ENCODE peak calls at places on chromosomes 12 and 14, in seven cellular contexts. R, T, K, A, J, S and M are unnamed samples.

GRCh38 chr12:25394025-25394424 is 143.3 kb upstream of the KRAS start:
- DNase-seq in A (no peak), K (no peak), R (no peak), J (no peak), T (no peak), S (no peak), M (no peak)

GRCh38 chr14:56073783-56074182 is 44.4 kb upstream of the PELI2 start:
- DNase-seq in T (no peak), A (no peak), J (no peak), S (no peak), K (no peak), R (no peak), M (no peak)

GRCh38 chr12:132723015-132723763 is 12.5 kb downstream of the PGAM5 start:
- DNase-seq in T (peak), K (peak), R (no peak), J (no peak), S (no peak), A (peak), M (no peak)

GRCh38 chr12:76945867-76946266 is 67.0 kb upstream of the CSRP2 start:
- DNase-seq in T (no peak), A (peak), S (no peak), R (no peak), K (peak), J (no peak), M (peak)

GRCh38 chr14:31449971-31450610 is 7.2 kb downstream of the DTD2 start:
- DNase-seq in T (no peak), S (no peak), R (no peak), A (peak), J (no peak), K (peak), M (peak)

GRCh38 chr12:14367097-14367661 is 1.7 kb downstream of the ATF7IP start:
- DNase-seq in J (no peak), A (peak), T (no peak), S (no peak), K (peak), R (no peak), M (peak)

GRCh38 chr14:75294649-75295033 is 16.0 kb downstream of the FOS start:
- DNase-seq in T (no peak), S (no peak), R (no peak), J (no peak), K (no peak), A (no peak), M (no peak)

GRCh38 chr12:111444314-111444705 is 38.6 kb downstream of the SH2B3 start:
- DNase-seq in K (peak), J (no peak), A (no peak), R (no peak), S (no peak), T (no peak), M (no peak)

GRCh38 chr12:52401526-52401925 is 4.6 kb downstream of the KRT82 start:
- DNase-seq in S (no peak), R (no peak), A (no peak), K (no peak), T (peak), J (no peak), M (peak)

GRCh38 chr12:6963016-6963731 is 7.3 kb downstream of the PHB2 start:
- DNase-seq in R (peak), K (no peak), S (no peak), T (peak), J (peak), A (no peak), M (peak)

GRCh38 chr12:51814311-51815088 is 34.0 kb downstream of the FIGNL2 start:
- DNase-seq in J (peak), K (peak), T (peak), R (peak), A (peak), S (peak), M (peak)

DNA sequence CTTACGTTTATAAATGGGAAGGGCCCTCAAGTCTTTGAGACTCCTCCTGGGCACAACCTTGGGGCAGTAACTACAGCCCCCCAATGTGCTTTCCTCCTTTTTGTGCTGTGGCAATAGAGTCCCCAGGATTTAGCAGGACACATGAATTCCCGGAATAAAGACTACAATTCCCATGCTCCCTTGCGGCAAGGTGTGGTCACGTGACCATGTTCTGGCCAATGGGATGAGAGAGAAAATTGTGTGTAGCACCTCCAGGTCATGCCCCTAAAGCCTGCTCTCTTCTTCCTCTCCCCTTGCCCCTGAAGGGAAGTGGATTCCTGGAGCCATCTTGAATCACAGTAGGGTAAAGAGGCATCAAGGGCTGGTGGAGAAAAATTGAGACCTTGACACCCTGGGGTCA is 295.1 kb upstream of the SFSWAP start:
- DNase-seq in R (peak), T (no peak), K (no peak), J (no peak), S (peak), A (no peak), M (no peak)
- TF ChIP-seq CTCF in R (no peak), T (no peak), K (no peak), J (no peak), S (no peak), A (no peak), M (no peak)

GRCh38 chr12:102481705-102482104 is 1.3 kb upstream of the IGF1 start:
- DNase-seq in R (no peak), J (no peak), K (no peak), S (no peak), A (no peak), T (no peak), M (no peak)

GRCh38 chr12:102479984-102480383 is 379 bp downstream of the IGF1 start:
- DNase-seq in T (no peak), R (no peak), J (no peak), K (no peak), S (no peak), A (no peak), M (no peak)

GRCh38 chr12:102479099-102479887 is 1.1 kb downstream of the IGF1 start:
- DNase-seq in R (no peak), K (no peak), J (no peak), T (no peak), A (no peak), S (no peak), M (peak)

GRCh38 chr12:102478416-102479098 is 1.8 kb downstream of the IGF1 start:
- DNase-seq in T (no peak), K (no peak), R (no peak), J (no peak), A (no peak), S (no peak), M (no peak)

DNA sequence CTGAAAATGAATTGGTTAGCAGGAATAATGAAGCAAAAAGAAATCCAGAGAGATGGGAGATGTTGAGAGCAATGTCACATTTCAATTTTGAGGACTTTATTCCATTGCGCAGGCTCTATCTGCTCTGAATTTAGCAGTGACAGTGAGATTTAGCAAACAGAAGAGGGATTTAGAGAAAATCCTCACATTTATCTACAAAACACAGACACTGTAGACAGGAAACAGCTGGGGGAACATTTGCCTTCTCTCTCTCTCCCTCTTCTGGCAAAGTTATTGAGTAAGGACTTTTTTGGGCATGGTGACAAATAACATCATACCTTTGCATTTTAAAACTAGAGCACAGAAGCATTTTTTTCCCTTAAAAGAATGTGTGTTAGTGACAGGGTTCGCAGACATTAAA is at the start of gene IGF1:
- DNase-seq in A (peak), R (no peak), T (no peak), J (no peak), S (no peak), K (peak), M (no peak)
- H3K4me3 ChIP-seq in A (no peak), R (peak), T (peak), J (no peak), S (no peak), K (no peak), M (no peak)

DNA sequence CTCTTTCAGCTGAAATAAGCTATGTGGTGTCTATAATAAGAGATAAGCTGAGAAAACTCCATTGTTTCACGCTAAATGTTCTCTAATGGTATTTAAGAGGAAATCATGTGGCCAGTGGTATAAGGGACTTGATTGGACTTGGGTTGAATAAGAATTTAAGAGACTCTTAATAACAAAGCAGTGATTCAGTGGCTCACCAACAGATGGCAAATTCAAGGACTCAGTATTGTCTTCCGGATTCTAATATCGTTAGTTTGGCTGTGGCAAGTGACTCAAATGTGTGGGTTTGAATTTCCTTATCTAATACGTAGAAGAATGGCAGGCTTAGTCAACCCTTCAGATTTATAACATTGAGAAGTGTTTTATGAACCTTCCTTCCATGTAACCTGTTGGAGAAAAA is 49.1 kb upstream of the KCNH3 start:
- DNase-seq in R (no peak), S (no peak), K (peak), A (peak), J (no peak), T (no peak), M (peak)
- TF ChIP-seq CTCF in R (no peak), S (peak), K (peak), A (peak), J (no peak), T (no peak), M (peak)

DNA sequence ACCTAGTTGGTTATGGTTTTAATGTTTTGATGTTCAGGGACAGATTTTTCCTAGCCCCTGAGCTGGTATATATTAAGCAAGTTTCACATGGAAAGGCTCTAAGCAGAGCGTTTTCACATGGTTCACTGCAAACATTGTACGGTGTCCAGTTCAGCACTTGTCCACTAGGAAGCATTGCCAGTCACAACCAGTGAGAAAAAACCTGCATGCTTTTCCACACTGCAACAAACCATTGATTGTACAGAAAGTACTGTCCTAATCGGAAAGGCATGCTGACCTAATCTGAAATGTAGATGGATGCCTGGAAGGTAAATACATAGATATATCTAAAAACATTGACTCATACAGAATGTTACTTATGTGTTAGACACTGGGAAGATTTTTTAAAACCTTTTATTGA is 25.0 kb upstream of the NPAS3 start:
- DNase-seq in A (no peak), T (no peak), J (no peak), R (no peak), S (no peak), K (peak), M (peak)
- H3K4me3 ChIP-seq in A (no peak), T (no peak), J (no peak), R (no peak), S (no peak), K (no peak), M (no peak)

GRCh38 chr12:68334136-68334535 is 2.0 kb upstream of the MDM1 start:
- DNase-seq in T (no peak), S (no peak), A (no peak), R (no peak), J (no peak), K (no peak), M (peak)
- TF ChIP-seq CTCF in T (peak), S (peak), A (no peak), R (no peak), J (no peak), K (peak), M (no peak)

GRCh38 chr12:12266873-12267634 is at the start of gene LRP6:
- DNase-seq in S (peak), J (peak), R (peak), T (peak), A (peak), K (peak), M (peak)
- H3K4me3 ChIP-seq in S (peak), J (peak), R (peak), T (peak), A (peak), K (peak), M (peak)

DNA sequence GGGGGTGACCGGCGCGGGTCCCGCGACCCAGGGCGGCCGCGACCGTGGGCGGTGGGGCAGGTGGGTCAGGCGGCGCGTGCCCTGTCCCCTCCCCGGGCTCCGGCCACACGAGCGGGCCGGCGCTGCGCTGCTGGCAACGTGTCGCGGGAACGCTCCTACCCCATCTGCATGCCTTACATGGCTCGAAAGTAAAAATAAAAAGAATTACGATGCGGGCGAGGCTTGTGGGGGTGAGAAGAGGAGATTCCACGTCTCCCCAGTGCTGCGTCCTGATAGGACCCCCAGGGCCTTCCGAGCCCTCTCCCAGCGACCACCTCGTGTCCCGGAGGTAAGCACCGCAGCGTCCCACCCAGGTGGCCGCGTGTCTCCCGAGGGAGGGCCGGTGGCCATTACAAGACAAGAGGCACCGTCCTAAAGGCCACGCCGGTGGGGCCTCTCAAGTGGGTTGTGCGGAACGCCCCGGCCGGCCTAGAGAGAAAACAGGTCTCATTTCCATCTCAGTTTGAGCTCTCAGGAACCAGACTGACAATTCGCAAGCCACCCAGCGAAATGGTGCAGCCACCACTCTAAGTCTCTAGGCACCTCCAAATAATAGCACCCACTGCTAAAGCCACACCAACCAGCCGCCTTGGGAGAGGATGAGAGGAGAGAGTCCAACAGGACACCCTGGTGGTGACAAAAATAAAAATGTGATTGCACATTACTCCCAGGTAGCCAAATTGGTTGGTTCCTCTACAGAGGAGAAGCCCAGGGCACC is 614 bp upstream of the FOXN3 start:
- DNase-seq in J (peak), R (peak), S (peak), A (peak), T (peak), K (peak), M (peak)
- TF ChIP-seq CTCF in J (no peak), R (peak), S (peak), A (peak), T (peak), K (peak), M (peak)

GRCh38 chr12:12016284-12017100 is 54.2 kb upstream of the BCL2L14 start:
- DNase-seq in R (no peak), K (no peak), T (no peak), A (no peak), J (no peak), S (no peak), M (no peak)
- H3K4me3 ChIP-seq in R (no peak), K (no peak), T (no peak), A (no peak), J (no peak), S (no peak), M (no peak)

DNA sequence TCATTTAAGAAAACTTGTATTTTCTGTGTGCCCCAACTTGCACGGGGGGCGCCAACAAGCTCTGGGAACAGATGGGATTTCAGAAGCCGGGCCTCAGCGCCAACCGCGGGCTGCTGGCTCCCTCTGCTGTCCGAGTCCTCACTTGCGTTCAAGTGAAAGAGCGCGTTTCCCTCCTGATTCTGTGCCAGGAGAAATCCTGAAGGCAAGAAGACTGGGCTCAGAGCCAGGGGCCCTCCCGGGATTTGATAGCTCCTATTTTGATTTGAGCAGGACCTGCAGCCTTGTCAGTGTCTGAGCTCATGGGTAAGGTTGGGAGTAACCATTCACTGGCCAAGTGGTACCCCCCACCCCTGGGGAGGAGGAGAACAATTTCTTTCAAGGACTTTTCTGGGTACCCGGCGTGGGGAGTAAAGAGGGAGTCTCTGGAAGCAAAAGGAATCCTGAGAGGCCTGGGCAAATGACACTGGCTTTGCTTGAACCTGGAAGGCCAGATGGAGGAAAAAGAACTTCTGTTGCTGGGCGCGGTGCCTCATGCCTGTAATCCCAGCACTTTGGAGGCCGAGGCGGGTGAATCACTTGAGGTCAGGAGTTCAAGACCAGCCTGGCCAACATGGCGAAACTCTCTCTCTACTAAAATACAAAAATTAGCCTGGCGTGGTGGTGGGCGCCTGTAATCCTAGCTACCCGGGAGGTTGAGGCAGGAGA is 179.0 kb upstream of the RGS6 start:
- DNase-seq in J (peak), R (peak), K (peak), A (peak), S (peak), T (peak), M (peak)
- TF ChIP-seq CTCF in J (peak), R (peak), K (peak), A (peak), S (peak), T (peak), M (peak)